ENCODE peak calls at places on chromosomes 6 and 20, in four cellular contexts. R is aorta, A is body of pancreas, Y is upper lobe of right lung. O is an unnamed sample. For H3K9me3 and H3K27me3, the result is how much of the 10 kb centered on the place peaks cover.

GRCh38 chr6:27867051-27867940 is 44.9 kb downstream of the OR2B2 start:
- DNase-seq in R (peak), A (peak), Y (peak), O (no peak)

GRCh38 chr20:8721098-8721497 is 347.8 kb upstream of the PLCB4 start:
- DNase-seq in A (peak), Y (no peak), R (no peak), O (peak)

GRCh38 chr6:166640342-166641043 is 13.4 kb upstream of the RPS6KA2 start:
- DNase-seq in Y (peak), A (peak), R (no peak), O (no peak)

GRCh38 chr6:34834789-34835518 is 43.1 kb downstream of the BLTP3A start:
- DNase-seq in Y (no peak), A (no peak), R (no peak), O (no peak)

GRCh38 chr20:44089987-44090674 is 96.9 kb downstream of the JPH2 start:
- DNase-seq in R (no peak), Y (no peak), A (peak), O (no peak)

GRCh38 chr6:2275207-2275891 is 29.9 kb upstream of the GMDS start:
- DNase-seq in Y (no peak), A (no peak), R (no peak), O (no peak)

GRCh38 chr6:151052021-151052646 is 186.6 kb downstream of the MTHFD1L start:
- DNase-seq in Y (no peak), R (no peak), A (no peak), O (no peak)

GRCh38 chr6:168029459-168030217 is 32.2 kb downstream of the KIF25 start:
- DNase-seq in Y (no peak), A (peak), R (no peak), O (no peak)

GRCh38 chr6:159761135-159761872 is 541 bp upstream of the ACAT2 start:
- DNase-seq in A (peak), Y (peak), R (peak), O (no peak)

GRCh38 chr6:14951704-14952103 is 294.2 kb upstream of the JARID2 start:
- DNase-seq in A (no peak), R (no peak), Y (no peak), O (no peak)

GRCh38 chr6:3612341-3613041 is 139.0 kb downstream of the PXDC1 start:
- DNase-seq in R (no peak), Y (no peak), A (no peak), O (no peak)

GRCh38 chr6:147508073-147508870 is at the start of gene SAMD5:
- DNase-seq in R (peak), Y (peak), A (peak), O (no peak)

GRCh38 chr6:25369450-25370086 is 90.4 kb downstream of the CARMIL1 start:
- DNase-seq in Y (no peak), R (no peak), A (peak), O (no peak)

GRCh38 chr20:40887100-40887499 is 141.5 kb upstream of the TOP1 start:
- DNase-seq in Y (no peak), R (no peak), A (peak), O (no peak)

GRCh38 chr6:129893513-129894098 is 32.5 kb upstream of the TMEM244 start:
- DNase-seq in R (no peak), Y (no peak), A (no peak), O (no peak)

GRCh38 chr20:48348022-48348421 is 479.8 kb downstream of the PREX1 start:
- DNase-seq in R (no peak), A (no peak), Y (no peak), O (no peak)

GRCh38 chr20:48352628-48353027 is 475.2 kb downstream of the PREX1 start:
- DNase-seq in R (no peak), Y (no peak), A (no peak), O (no peak)

GRCh38 chr20:48352042-48352441 is 475.8 kb downstream of the PREX1 start:
- DNase-seq in A (no peak), R (no peak), Y (no peak), O (no peak)

GRCh38 chr20:48349673-48350072 is 478.1 kb downstream of the PREX1 start:
- DNase-seq in A (no peak), Y (no peak), R (no peak), O (no peak)

GRCh38 chr20:48350291-48350988 is 477.4 kb downstream of the PREX1 start:
- DNase-seq in R (no peak), Y (no peak), A (no peak), O (peak)
- H3K9me3 ChIP-seq in R (under half), Y (under half), A (under half), O (under half)

DNA sequence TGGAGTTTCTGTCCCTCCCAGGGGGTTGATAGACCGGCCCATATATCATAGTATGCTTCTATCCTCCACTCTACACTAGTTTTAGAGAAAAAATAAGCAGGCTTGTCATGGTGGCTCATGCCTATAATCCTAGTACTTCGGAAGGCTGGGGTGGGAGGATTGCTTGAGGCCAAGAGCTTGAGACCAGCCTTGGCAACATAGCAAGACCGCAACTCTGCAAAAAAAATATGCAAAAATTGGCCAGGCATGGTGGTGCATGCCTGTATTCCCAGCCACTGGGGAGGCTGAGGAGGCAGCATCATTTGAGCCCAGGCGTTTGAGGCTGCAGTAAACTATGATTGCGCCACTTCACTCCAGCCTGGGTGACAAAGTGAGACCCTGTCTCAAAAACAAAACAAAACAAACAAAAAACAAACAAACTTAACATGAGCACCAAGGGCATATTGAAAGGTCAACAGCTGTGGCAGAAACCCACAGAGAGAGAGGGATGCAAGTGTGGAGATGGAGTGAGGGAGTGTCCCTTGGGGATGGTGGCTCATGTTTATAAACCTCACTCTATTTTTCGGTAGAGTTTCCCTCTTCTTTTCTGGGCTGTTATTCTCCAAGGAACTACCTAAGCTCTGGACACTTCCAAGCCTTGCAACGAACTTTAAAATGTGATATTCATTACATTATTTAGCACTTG is 24.1 kb downstream of the SLC24A3 start:
- DNase-seq in A (no peak), R (no peak), Y (no peak), O (no peak)
- H3K27me3 ChIP-seq in A (under half), R (under half), Y (under half), O (under half)

DNA sequence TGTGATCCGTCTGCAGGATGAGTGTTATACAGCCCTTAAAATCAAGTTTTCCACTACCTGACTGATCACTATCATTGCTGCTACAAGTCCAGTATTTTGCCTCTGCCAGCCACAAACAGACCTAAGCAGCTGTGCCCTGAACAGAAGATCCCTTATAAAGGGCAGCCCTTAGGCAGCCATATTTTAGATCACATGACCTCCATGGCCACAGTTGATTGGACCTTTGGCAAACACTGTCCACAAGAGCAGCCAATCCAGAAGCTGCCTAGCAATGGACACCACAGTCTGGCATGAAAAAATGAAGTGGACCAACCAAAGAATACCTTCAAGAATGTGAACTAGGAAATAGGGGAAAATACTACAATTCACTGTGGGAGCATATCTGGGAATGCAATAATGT is 50.8 kb downstream of the MC3R start:
- DNase-seq in A (no peak), Y (no peak), R (no peak), O (no peak)
- H3K9me3 ChIP-seq in A (under half), Y (under half), R (under half), O (under half)

GRCh38 chr6:170068496-170068895 is 222.4 kb downstream of the DLL1 start:
- DNase-seq in A (no peak), Y (peak), R (peak), O (no peak)
- H3K27me3 ChIP-seq in A (under half), Y (under half), R (under half), O (under half)

GRCh38 chr20:42430059-42430458 is 759.6 kb downstream of the PTPRT start:
- DNase-seq in R (no peak), A (no peak), Y (no peak), O (no peak)
- H3K9me3 ChIP-seq in R (under half), A (under half), Y (under half), O (under half)

GRCh38 chr20:53434662-53435061 is 159.0 kb downstream of the ZNF217 start:
- DNase-seq in Y (no peak), R (no peak), A (no peak), O (no peak)

GRCh38 chr20:53438368-53438767 is 155.3 kb downstream of the ZNF217 start:
- DNase-seq in A (no peak), R (no peak), Y (no peak), O (no peak)
- H3K27me3 ChIP-seq in A (under half), R (under half), Y (under half), O (under half)

DNA sequence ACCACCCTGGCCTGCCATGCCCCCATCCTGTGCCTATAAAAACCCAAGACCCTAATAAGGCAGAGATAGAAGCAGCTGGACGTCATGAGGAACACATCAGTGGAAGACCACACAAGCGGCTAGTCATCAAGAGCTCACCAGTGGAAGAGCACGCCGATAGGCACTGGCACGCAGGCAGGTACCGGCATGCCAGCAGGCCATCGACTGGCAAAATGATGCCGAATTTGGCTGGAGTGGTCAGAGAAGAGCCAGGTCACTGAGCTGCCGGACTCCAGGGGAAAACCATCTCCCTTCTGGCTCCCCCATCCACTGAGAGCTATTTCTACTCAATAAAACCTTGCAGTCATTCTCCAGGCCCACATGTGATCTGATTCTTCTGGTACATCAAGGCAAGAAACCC is 227.6 kb upstream of the EXOC2 start:
- DNase-seq in Y (no peak), A (no peak), R (no peak), O (no peak)
- H3K9me3 ChIP-seq in Y (under half), A (under half), R (under half), O (under half)

GRCh38 chr20:52076164-52076563 is 115.4 kb downstream of the ZFP64 start:
- DNase-seq in Y (no peak), R (no peak), A (no peak), O (no peak)
- H3K27me3 ChIP-seq in Y (under half), R (under half), A (under half), O (under half)

DNA sequence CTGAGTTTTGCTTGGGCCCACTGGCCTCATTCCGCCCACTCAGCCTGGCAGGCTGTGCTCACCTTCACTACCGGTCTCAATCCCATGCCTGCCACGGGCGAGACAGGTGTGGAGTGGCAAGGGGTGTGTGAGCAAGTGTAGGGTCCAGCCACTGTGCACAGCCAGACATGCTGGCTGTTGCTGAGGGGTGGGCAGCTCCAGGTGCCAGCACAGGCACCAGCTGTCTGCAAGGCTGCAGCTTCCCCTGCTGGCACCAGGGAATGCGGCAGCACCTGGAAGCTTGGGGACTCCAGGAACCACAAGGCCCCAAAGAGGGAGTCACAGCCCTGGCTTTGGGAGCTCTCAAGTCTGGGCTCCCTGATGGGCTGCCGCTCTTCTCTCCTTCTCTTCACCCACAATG is 372.7 kb downstream of the CBLN4 start:
- DNase-seq in Y (no peak), R (no peak), A (no peak), O (no peak)
- H3K9me3 ChIP-seq in Y (under half), R (under half), A (under half), O (under half)

GRCh38 chr6:10384064-10384317 is 30.9 kb downstream of the TFAP2A start:
- DNase-seq in Y (no peak), A (no peak), R (no peak), O (no peak)

GRCh38 chr6:10386260-10386659 is 28.6 kb downstream of the TFAP2A start:
- DNase-seq in A (no peak), R (no peak), Y (no peak), O (no peak)

GRCh38 chr6:10385512-10386132 is 29.3 kb downstream of the TFAP2A start:
- DNase-seq in Y (no peak), A (no peak), R (no peak), O (no peak)

GRCh38 chr6:10384333-10384718 is 30.5 kb downstream of the TFAP2A start:
- DNase-seq in R (no peak), Y (no peak), A (no peak), O (no peak)

GRCh38 chr6:10384719-10385511 is 30.0 kb downstream of the TFAP2A start:
- DNase-seq in A (no peak), R (no peak), Y (no peak), O (no peak)
- H3K27me3 ChIP-seq in A (under half), R (under half), Y (half or more), O (half or more)

O was measured in iPS DF 6.9.